ENCODE peak calls at places on chromosomes 12 and 14, in seven cellular contexts. One of them, this sample, is unnamed.

GRCh38 chr14:55383541-55384140 is 28.0 kb downstream of the ATG14 start:
- DNase-seq in choroid plexus epithelial cell: no peak
- DNase-seq in astrocyte of the cerebellum: no peak
- DNase-seq in AG09309: no peak
- DNase-seq in fibroblast of mammary gland: no peak
- DNase-seq in osteoblast: no peak
- DNase-seq in brain microvascular endothelial cell: no peak
- DNase-seq in this sample: no peak

GRCh38 chr14:106691601-106692291 is 1165.4 kb downstream of the TMEM121 start:
- DNase-seq in choroid plexus epithelial cell: no peak
- DNase-seq in astrocyte of the cerebellum: no peak
- DNase-seq in AG09309: no peak
- DNase-seq in fibroblast of mammary gland: no peak
- DNase-seq in osteoblast: no peak
- DNase-seq in brain microvascular endothelial cell: no peak
- DNase-seq in this sample: no peak

GRCh38 chr12:66149702-66150398 is 19.3 kb upstream of the LLPH start:
- DNase-seq in choroid plexus epithelial cell: no peak
- DNase-seq in astrocyte of the cerebellum: no peak
- DNase-seq in AG09309: no peak
- DNase-seq in fibroblast of mammary gland: peak; percentile 30
- DNase-seq in osteoblast: no peak
- DNase-seq in brain microvascular endothelial cell: no peak
- DNase-seq in this sample: no peak

GRCh38 chr12:79690606-79691298 is at the start of gene PAWR:
- DNase-seq in choroid plexus epithelial cell: peak; percentile 78
- DNase-seq in astrocyte of the cerebellum: peak; percentile 41
- DNase-seq in AG09309: no peak
- DNase-seq in fibroblast of mammary gland: peak; percentile 46
- DNase-seq in osteoblast: peak; percentile 94
- DNase-seq in brain microvascular endothelial cell: peak; percentile 45
- DNase-seq in this sample: no peak

GRCh38 chr14:36070056-36071043 is 106.2 kb downstream of the PTCSC3 start:
- DNase-seq in choroid plexus epithelial cell: peak; percentile 83
- DNase-seq in astrocyte of the cerebellum: peak; percentile 73
- DNase-seq in AG09309: peak; percentile 17
- DNase-seq in fibroblast of mammary gland: peak; percentile 72
- DNase-seq in osteoblast: no peak
- DNase-seq in brain microvascular endothelial cell: peak; percentile 52
- DNase-seq in this sample: peak; percentile 36

GRCh38 chr12:109606261-109607028 is 32.9 kb downstream of the MVK start:
- DNase-seq in choroid plexus epithelial cell: peak; percentile 33
- DNase-seq in astrocyte of the cerebellum: no peak
- DNase-seq in AG09309: no peak
- DNase-seq in fibroblast of mammary gland: no peak
- DNase-seq in osteoblast: no peak
- DNase-seq in brain microvascular endothelial cell: no peak
- DNase-seq in this sample: no peak

GRCh38 chr14:100037351-100037750 is 27.9 kb upstream of the EVL start:
- DNase-seq in choroid plexus epithelial cell: peak; percentile 84
- DNase-seq in astrocyte of the cerebellum: no peak
- DNase-seq in AG09309: no peak
- DNase-seq in fibroblast of mammary gland: peak; percentile 75
- DNase-seq in osteoblast: no peak
- DNase-seq in brain microvascular endothelial cell: no peak
- DNase-seq in this sample: no peak

GRCh38 chr12:49335118-49335954 is 1.7 kb downstream of the C1QL4 start:
- DNase-seq in choroid plexus epithelial cell: no peak
- DNase-seq in astrocyte of the cerebellum: no peak
- DNase-seq in AG09309: no peak
- DNase-seq in fibroblast of mammary gland: no peak
- DNase-seq in osteoblast: peak; percentile 75
- DNase-seq in brain microvascular endothelial cell: no peak
- DNase-seq in this sample: no peak

GRCh38 chr14:104366931-104367810 is 212.4 kb upstream of the C14orf180 start:
- DNase-seq in choroid plexus epithelial cell: no peak
- DNase-seq in astrocyte of the cerebellum: no peak
- DNase-seq in AG09309: no peak
- DNase-seq in fibroblast of mammary gland: no peak
- DNase-seq in osteoblast: no peak
- DNase-seq in brain microvascular endothelial cell: no peak
- DNase-seq in this sample: no peak

GRCh38 chr14:54567224-54567633 is 301 bp downstream of the SAMD4A start:
- DNase-seq in choroid plexus epithelial cell: no peak
- DNase-seq in astrocyte of the cerebellum: no peak
- DNase-seq in AG09309: no peak
- DNase-seq in fibroblast of mammary gland: no peak
- DNase-seq in osteoblast: peak; percentile 69
- DNase-seq in brain microvascular endothelial cell: no peak
- DNase-seq in this sample: no peak

GRCh38 chr12:117042171-117042809 is 56.9 kb downstream of the TESC start:
- DNase-seq in choroid plexus epithelial cell: no peak
- DNase-seq in astrocyte of the cerebellum: no peak
- DNase-seq in AG09309: no peak
- DNase-seq in fibroblast of mammary gland: no peak
- DNase-seq in osteoblast: peak; percentile 95
- DNase-seq in brain microvascular endothelial cell: peak; percentile 34
- DNase-seq in this sample: no peak

GRCh38 chr12:125989716-125990115 is 924.5 kb downstream of the AACS start:
- DNase-seq in choroid plexus epithelial cell: no peak
- DNase-seq in astrocyte of the cerebellum: no peak
- DNase-seq in AG09309: no peak
- DNase-seq in fibroblast of mammary gland: no peak
- DNase-seq in osteoblast: no peak
- DNase-seq in brain microvascular endothelial cell: no peak
- DNase-seq in this sample: no peak

GRCh38 chr12:125981610-125982253 is 916.5 kb downstream of the AACS start:
- DNase-seq in choroid plexus epithelial cell: no peak
- DNase-seq in astrocyte of the cerebellum: no peak
- DNase-seq in AG09309: no peak
- DNase-seq in fibroblast of mammary gland: no peak
- DNase-seq in osteoblast: peak; percentile 32
- DNase-seq in brain microvascular endothelial cell: no peak
- DNase-seq in this sample: no peak

GRCh38 chr12:125988545-125988944 is 923.3 kb downstream of the AACS start:
- DNase-seq in choroid plexus epithelial cell: no peak
- DNase-seq in astrocyte of the cerebellum: no peak
- DNase-seq in AG09309: no peak
- DNase-seq in fibroblast of mammary gland: no peak
- DNase-seq in osteoblast: no peak
- DNase-seq in brain microvascular endothelial cell: no peak
- DNase-seq in this sample: no peak

GRCh38 chr12:125983094-125983783 is 918.0 kb downstream of the AACS start:
- DNase-seq in choroid plexus epithelial cell: peak; percentile 1
- DNase-seq in astrocyte of the cerebellum: peak; percentile 66
- DNase-seq in AG09309: no peak
- DNase-seq in fibroblast of mammary gland: no peak
- DNase-seq in osteoblast: no peak
- DNase-seq in brain microvascular endothelial cell: no peak
- DNase-seq in this sample: no peak

DNA sequence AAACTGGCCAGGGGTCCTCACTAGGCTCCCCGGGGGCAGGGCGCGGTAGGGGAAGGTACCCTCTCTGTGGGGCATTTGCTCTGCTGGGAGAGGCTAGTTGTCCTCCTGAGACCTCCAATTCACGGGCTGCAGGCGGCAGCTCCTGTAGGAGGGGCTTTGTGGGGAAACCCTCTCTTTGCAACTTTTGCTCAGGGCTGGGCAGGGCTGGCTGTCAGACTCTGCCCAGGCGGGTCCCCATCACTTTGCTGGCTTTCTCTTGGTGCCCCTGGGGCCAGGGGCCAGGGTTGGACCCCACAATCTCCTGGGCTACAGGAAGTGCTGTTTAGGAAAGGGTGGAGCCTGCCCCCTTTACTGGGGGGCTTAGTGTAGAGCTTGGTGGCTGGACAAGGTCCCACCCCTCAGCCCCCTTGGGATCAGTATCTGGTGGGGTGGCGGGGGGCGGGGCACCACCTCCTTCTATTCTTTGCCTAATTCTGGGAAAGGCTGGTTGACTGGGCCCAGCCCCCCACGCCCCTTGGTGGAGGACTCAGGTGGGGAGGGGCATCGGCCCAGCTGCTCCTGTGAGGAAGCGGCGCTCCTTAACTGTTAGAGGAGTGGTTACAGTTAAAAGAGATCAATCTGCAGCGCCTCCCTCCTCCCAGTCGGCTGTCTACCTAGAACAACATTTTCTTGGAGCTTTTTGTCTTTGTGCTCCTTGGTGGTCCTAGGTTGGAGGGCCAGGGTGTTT is 918.7 kb downstream of the AACS start:
- DNase-seq in choroid plexus epithelial cell: no peak
- DNase-seq in astrocyte of the cerebellum: peak; percentile 3
- DNase-seq in AG09309: no peak
- DNase-seq in fibroblast of mammary gland: no peak
- DNase-seq in osteoblast: peak; percentile 39
- DNase-seq in brain microvascular endothelial cell: no peak
- DNase-seq in this sample: no peak
- H3K4me3 ChIP-seq in choroid plexus epithelial cell: peak overlapping the region; percentile 16
- H3K4me3 ChIP-seq in astrocyte of the cerebellum: peak overlapping the region; percentile 67
- H3K4me3 ChIP-seq in AG09309: no peak overlapping the region
- H3K4me3 ChIP-seq in fibroblast of mammary gland: no peak overlapping the region
- H3K4me3 ChIP-seq in osteoblast: no peak overlapping the region
- H3K4me3 ChIP-seq in brain microvascular endothelial cell: peak overlapping the region; percentile 37
- H3K4me3 ChIP-seq in this sample: no peak overlapping the region

DNA sequence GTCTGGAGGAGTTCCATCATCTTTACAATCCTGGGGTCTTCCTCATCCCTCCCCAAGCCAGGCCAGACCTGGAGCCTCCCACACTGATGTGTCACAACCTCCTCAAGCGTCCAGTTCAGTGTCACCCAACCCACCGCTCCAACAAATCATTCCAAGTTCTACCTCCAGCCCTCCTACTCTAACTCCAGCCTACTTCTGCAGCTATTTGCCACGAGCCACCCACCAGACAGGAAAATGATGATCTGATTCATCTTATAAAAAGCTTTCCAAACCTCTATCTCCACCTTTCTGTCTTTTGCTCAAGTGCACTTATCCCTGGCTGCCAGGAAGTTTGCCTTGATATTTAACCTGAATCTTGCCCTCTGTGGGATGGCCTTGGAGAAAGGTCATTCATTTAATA is 30.2 kb downstream of the SMUG1 start:
- DNase-seq in choroid plexus epithelial cell: no peak
- DNase-seq in astrocyte of the cerebellum: no peak
- DNase-seq in AG09309: no peak
- DNase-seq in fibroblast of mammary gland: no peak
- DNase-seq in osteoblast: peak; percentile 63
- DNase-seq in brain microvascular endothelial cell: no peak
- DNase-seq in this sample: no peak
- TF ChIP-seq CTCF in choroid plexus epithelial cell: no peak
- TF ChIP-seq CTCF in astrocyte of the cerebellum: no peak
- TF ChIP-seq CTCF in AG09309: peak; percentile 13
- TF ChIP-seq CTCF in fibroblast of mammary gland: no peak
- TF ChIP-seq CTCF in osteoblast: no peak
- TF ChIP-seq CTCF in brain microvascular endothelial cell: no peak
- TF ChIP-seq CTCF in this sample: no peak

DNA sequence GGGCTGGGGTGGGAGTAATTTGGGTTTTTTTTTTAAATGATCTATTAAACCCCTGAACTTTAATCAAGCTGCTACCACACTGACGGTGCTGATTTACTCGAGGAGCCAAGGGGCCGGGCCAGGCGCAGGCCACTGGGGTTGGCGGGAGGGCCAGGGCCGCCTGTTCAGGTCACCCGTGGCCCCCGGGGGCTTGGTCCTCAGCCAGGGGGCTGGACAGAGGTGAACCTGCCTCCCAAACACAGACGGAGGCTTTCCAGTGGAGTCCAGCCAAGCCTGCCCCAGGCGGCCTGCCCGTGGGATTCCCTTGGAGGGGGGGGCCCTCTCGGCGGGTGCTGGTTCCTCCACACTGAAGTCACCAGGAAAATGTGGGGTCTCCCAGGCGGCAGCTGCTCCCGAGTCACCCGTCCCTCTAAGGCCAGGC is 167.0 kb upstream of the GSC start:
- DNase-seq in choroid plexus epithelial cell: no peak
- DNase-seq in astrocyte of the cerebellum: no peak
- DNase-seq in AG09309: no peak
- DNase-seq in fibroblast of mammary gland: no peak
- DNase-seq in osteoblast: peak; percentile 74
- DNase-seq in brain microvascular endothelial cell: no peak
- DNase-seq in this sample: no peak
- H3K4me3 ChIP-seq in choroid plexus epithelial cell: no peak overlapping the region
- H3K4me3 ChIP-seq in astrocyte of the cerebellum: peak overlapping the region; percentile 15
- H3K4me3 ChIP-seq in AG09309: no peak overlapping the region
- H3K4me3 ChIP-seq in fibroblast of mammary gland: no peak overlapping the region
- H3K4me3 ChIP-seq in osteoblast: peak overlapping the region; percentile 35
- H3K4me3 ChIP-seq in brain microvascular endothelial cell: no peak overlapping the region
- H3K4me3 ChIP-seq in this sample: no peak overlapping the region

DNA sequence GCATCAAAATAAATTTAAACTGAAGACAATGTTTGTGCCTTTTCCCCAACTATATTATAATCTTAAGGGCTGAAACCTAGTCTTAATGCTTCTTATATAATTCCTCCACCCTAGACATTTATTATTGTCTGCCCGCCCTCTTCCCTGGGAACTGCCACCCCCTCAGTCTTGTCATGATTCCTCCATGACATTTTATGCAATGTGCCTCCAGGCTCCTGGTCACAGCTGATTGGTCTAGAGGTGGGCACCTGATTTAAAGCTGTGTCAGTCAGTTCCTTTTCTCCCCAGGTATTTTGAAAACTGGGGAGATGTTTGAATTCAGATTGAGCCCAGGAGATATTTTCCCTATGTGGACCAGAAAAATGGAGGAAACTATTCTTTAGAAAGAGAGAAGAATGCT is 401.4 kb downstream of the PCNX1 start:
- DNase-seq in choroid plexus epithelial cell: no peak
- DNase-seq in astrocyte of the cerebellum: no peak
- DNase-seq in AG09309: no peak
- DNase-seq in fibroblast of mammary gland: no peak
- DNase-seq in osteoblast: no peak
- DNase-seq in brain microvascular endothelial cell: no peak
- DNase-seq in this sample: no peak
- TF ChIP-seq CTCF in choroid plexus epithelial cell: no peak
- TF ChIP-seq CTCF in astrocyte of the cerebellum: no peak
- TF ChIP-seq CTCF in AG09309: no peak
- TF ChIP-seq CTCF in fibroblast of mammary gland: no peak
- TF ChIP-seq CTCF in osteoblast: no peak
- TF ChIP-seq CTCF in brain microvascular endothelial cell: no peak
- TF ChIP-seq CTCF in this sample: no peak

This sample was measured in AG04449.